ENCODE peak calls at places on chromosomes 11 and 22, in five cellular contexts. H, L, I, G and B are unnamed samples.

GRCh38 chr11:130601141-130601540 is 152.7 kb downstream of the ADAMTS15 start:
- DNase-seq in H (peak), L (no peak), I (no peak), G (no peak), B (no peak)

GRCh38 chr11:94909371-94909820 is 64.0 kb downstream of the CWC15 start:
- DNase-seq in H (peak), L (no peak), I (no peak), G (no peak), B (no peak)

GRCh38 chr11:12901272-12901671 is 107.8 kb upstream of the RASSF10 start:
- DNase-seq in H (no peak), L (no peak), I (no peak), G (no peak), B (no peak)

GRCh38 chr22:50285568-50286229 is 15.5 kb upstream of the MAPK11 start:
- DNase-seq in H (no peak), L (no peak), I (no peak), G (no peak), B (no peak)

GRCh38 chr11:42960521-42961088 is 351.2 kb upstream of the API5 start:
- DNase-seq in H (no peak), L (no peak), I (no peak), G (peak), B (no peak)

GRCh38 chr11:126989942-126990715 is 10.4 kb downstream of the KIRREL3 start:
- DNase-seq in H (peak), L (no peak), I (peak), G (peak), B (peak)

GRCh38 chr22:46687045-46687444 is 51.0 kb downstream of the CERK start:
- DNase-seq in H (no peak), L (no peak), I (no peak), G (no peak), B (no peak)

GRCh38 chr22:31093956-31094622 is 13.0 kb downstream of the SMTN start:
- DNase-seq in H (no peak), L (no peak), I (no peak), G (no peak), B (peak)

GRCh38 chr11:7677071-7677470 is 3.8 kb upstream of the CYB5R2 start:
- DNase-seq in H (no peak), L (no peak), I (no peak), G (no peak), B (no peak)

GRCh38 chr11:9529333-9529648 is 44.2 kb upstream of the WEE1 start:
- DNase-seq in H (peak), L (no peak), I (no peak), G (peak), B (no peak)

GRCh38 chr22:48711031-48711431 is 1116.6 kb downstream of the BRD1 start:
- DNase-seq in H (no peak), L (no peak), I (no peak), G (no peak), B (no peak)

GRCh38 chr11:85665756-85666155 is 827 bp upstream of the CREBZF start:
- DNase-seq in H (peak), L (no peak), I (no peak), G (no peak), B (no peak)

GRCh38 chr22:48882636-48883200 is 945.0 kb downstream of the BRD1 start:
- DNase-seq in H (no peak), L (no peak), I (no peak), G (no peak), B (no peak)

GRCh38 chr11:121965330-121965729 is 150.7 kb downstream of the BLID start:
- DNase-seq in H (peak), L (no peak), I (no peak), G (peak), B (no peak)

GRCh38 chr11:114296190-114296978 is at the start of gene NNMT:
- DNase-seq in H (peak), L (no peak), I (no peak), G (no peak), B (no peak)

GRCh38 chr11:100726709-100727108 is 39.6 kb downstream of the ARHGAP42 start:
- DNase-seq in H (no peak), L (no peak), I (no peak), G (no peak), B (no peak)

GRCh38 chr22:45742866-45743450 is 71.3 kb downstream of the ATXN10 start:
- DNase-seq in H (no peak), L (no peak), I (no peak), G (no peak), B (no peak)

GRCh38 chr11:2578934-2579280 is 120.9 kb downstream of the KCNQ1OT1 start:
- DNase-seq in H (no peak), L (no peak), I (no peak), G (peak), B (no peak)

GRCh38 chr11:3121416-3121815 is 43.7 kb downstream of the OSBPL5 start:
- DNase-seq in H (no peak), L (no peak), I (no peak), G (no peak), B (no peak)

GRCh38 chr11:113505046-113505445 is 29.8 kb upstream of the DRD2 start:
- DNase-seq in H (peak), L (peak), I (no peak), G (no peak), B (no peak)

GRCh38 chr22:38316340-38317236 is 645 bp downstream of the CSNK1E start:
- DNase-seq in H (peak), L (no peak), I (no peak), G (peak), B (no peak)

GRCh38 chr11:22753401-22753800 is 76.2 kb downstream of the SVIP start:
- DNase-seq in H (no peak), L (no peak), I (no peak), G (no peak), B (no peak)

GRCh38 chr11:116721983-116722382 is 50.8 kb downstream of the BUD13 start:
- DNase-seq in H (no peak), L (no peak), I (no peak), G (no peak), B (no peak)

GRCh38 chr11:42770444-42771065 is 541.2 kb upstream of the API5 start:
- DNase-seq in H (peak), L (no peak), I (no peak), G (peak), B (no peak)

GRCh38 chr11:121029813-121030445 is 6.0 kb downstream of the TBCEL start:
- DNase-seq in H (no peak), L (no peak), I (no peak), G (no peak), B (no peak)

GRCh38 chr11:130545449-130546072 is 97.1 kb downstream of the ADAMTS15 start:
- DNase-seq in H (no peak), L (no peak), I (no peak), G (no peak), B (no peak)

GRCh38 chr22:27097933-27098332 is 440.5 kb downstream of the MIAT start:
- DNase-seq in H (peak), L (no peak), I (no peak), G (no peak), B (no peak)

GRCh38 chr11:61270354-61271070 is 24.6 kb downstream of the VWCE start:
- DNase-seq in H (peak), L (no peak), I (no peak), G (no peak), B (no peak)

GRCh38 chr11:75939992-75940391 is 125.0 kb downstream of the UVRAG start:
- DNase-seq in H (no peak), L (no peak), I (no peak), G (no peak), B (no peak)

DNA sequence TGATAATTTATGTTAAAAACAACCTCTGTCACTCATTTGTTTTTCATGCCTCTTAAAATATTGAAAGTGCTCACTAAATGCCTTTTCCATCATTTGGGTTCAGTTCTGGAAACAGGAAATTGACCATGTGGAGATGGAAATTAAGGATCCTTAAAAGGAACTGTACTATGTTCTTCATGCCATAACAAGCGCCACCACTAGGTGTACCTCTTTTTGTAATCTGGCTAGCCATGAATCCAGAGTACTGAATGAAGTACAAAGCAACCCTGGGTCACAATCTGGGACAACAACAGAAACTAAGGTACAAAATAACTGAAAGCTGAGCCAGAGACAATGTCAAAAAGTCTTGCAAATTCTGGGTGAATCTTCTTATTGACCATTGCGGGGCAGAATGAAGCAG is 559.1 kb downstream of the FAM181B start:
- DNase-seq in H (no peak), L (no peak), I (no peak), G (no peak), B (no peak)
- TF ChIP-seq CTCF in H (no peak), L (no peak), I (no peak), G (peak), B (no peak)

GRCh38 chr11:63641727-63642126 is 27.5 kb upstream of the PLAAT3 start:
- DNase-seq in H (peak), L (no peak), I (no peak), G (no peak), B (no peak)
- TF ChIP-seq CTCF in H (no peak), L (no peak), I (peak), G (no peak), B (no peak)

DNA sequence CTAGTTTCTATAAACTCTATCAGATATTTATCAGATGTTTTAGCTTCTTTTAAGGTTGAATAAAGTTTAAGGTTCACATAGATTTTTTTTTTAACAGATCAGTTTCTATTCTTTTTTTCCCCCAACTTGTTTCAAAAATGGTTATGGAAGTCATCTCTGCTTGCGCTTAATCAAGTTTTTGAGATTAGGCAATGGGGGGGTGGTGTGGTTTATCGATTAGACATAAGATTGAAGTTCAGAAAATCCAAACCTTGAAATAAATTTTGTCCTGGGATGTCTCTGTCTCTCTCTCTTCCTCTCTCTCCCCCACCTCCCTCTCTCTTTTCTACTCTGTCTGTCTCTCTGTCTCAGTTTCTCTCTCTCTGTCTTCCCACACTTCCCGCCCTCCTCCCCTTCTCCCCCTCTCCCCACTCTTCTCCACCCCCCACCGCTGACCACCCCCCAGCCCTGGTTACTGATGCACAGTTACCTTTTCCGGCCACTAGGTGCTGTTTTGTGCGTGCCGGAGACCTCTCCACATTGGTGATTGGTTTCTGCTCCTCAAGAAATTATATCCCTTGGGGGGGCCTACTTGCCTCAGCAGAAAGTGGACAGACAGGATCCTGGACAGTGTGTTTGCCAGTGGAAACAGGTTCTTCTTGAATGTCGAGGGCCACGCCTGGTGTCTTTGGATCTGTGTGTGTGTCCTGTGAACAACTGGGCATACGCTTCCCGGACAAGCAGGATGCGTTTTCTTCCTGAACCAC is 29.7 kb upstream of the ANO1 start:
- DNase-seq in H (no peak), L (peak), I (peak), G (no peak), B (no peak)
- TF ChIP-seq CTCF in H (no peak), L (no peak), I (no peak), G (peak), B (no peak)

GRCh38 chr11:74683941-74684481 is 47.2 kb downstream of the CHRDL2 start:
- DNase-seq in H (peak), L (no peak), I (no peak), G (no peak), B (no peak)

GRCh38 chr11:74682731-74683278 is 48.4 kb downstream of the CHRDL2 start:
- DNase-seq in H (no peak), L (no peak), I (no peak), G (no peak), B (no peak)

GRCh38 chr11:74684661-74685060 is 46.6 kb downstream of the CHRDL2 start:
- DNase-seq in H (no peak), L (no peak), I (no peak), G (no peak), B (no peak)

GRCh38 chr11:74681686-74682651 is 49.3 kb downstream of the CHRDL2 start:
- DNase-seq in H (no peak), L (no peak), I (no peak), G (no peak), B (no peak)

DNA sequence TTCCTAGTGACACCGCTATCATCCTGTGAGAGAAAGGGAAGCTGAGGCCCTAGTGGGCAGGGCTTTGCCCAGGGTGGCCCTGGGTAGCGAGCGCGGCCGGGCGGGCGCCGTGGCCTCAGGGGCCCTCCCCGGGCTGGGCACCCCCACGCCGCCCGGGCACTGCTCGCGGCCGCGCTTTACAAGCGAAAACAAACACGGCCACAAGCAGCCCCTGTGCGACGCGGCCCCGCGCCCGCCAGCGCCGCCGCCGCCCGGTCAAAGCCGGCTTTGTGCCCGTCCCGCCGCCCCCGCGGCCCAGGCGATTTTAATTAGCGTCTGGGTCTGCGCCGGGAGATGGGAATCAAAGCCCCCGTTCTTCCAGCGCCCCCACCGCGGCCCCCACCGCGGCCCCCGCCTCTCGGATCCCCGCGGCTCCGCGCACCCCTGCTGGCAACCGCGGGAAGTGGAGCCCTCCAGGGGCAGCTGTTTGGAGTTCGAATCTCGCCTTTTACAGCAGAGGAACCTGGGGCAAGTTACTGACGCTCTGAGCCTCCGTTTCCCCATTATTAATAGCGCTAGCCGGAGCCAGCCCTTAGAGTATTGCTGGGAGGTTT is 47.9 kb downstream of the CHRDL2 start:
- DNase-seq in H (no peak), L (no peak), I (no peak), G (peak), B (no peak)
- TF ChIP-seq CTCF in H (peak), L (no peak), I (no peak), G (peak), B (no peak)

DNA sequence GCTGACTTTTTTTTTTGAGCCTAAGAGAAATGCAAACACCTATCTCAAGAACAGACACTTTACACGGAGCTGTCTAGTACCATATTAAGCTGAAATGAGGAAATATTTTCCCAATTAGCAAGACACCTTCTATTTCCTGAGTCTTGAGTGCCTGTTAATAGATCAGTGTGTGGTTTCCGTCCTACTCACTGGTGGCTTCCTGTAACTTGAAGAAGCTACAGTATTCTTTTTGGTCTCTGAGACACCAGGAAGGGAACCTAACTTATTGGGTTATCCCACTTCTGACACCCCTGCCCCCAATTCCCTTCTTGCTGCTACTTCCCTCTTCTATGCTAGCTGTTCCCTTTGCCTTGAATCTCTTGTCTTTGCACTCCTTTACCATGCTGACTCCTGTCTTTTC is 92.7 kb downstream of the FDX1 start:
- DNase-seq in H (peak), L (no peak), I (no peak), G (no peak), B (no peak)
- TF ChIP-seq CTCF in H (no peak), L (no peak), I (no peak), G (no peak), B (no peak)

GRCh38 chr11:14905104-14906033 is 13.3 kb upstream of the CYP2R1 start:
- DNase-seq in H (peak), L (no peak), I (peak), G (no peak), B (peak)

GRCh38 chr11:14907411-14908213 is 15.6 kb upstream of the CYP2R1 start:
- DNase-seq in H (peak), L (no peak), I (peak), G (peak), B (no peak)

GRCh38 chr11:14904745-14905103 is 12.7 kb upstream of the CYP2R1 start:
- DNase-seq in H (peak), L (no peak), I (peak), G (no peak), B (peak)

GRCh38 chr11:14906614-14907392 is 14.8 kb upstream of the CYP2R1 start:
- DNase-seq in H (no peak), L (no peak), I (no peak), G (no peak), B (no peak)

DNA sequence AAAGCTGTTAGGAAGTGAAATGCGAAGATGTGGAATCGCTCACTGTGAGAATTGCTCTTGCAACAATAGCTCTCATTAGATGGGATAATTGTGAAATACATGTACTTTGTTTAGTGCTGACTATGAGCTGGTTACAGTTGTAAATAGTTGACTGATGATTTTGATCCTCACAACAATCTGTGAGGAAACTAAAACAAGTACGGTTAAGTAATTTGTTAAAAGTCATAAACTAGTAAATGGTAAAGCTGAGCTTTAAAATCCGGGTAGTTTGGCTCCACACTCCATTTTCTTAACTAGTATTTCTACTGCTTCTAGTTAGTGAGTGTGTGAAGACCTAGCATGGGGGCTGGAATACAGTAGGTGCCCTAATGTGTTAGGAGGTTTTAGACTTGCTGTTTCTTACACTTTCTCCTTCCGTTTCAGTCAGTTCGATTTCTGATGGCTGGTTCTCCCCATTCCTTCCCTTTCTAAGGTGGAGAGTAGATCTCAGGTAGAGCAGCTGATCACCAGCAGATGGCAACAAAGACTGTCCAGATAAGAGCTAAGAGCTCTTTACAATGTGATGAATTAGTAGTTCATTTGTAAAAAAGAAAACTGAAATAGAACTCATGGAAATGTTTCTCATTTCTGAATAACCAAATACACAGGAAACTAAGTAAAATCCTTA is 16.3 kb upstream of the CYP2R1 start:
- DNase-seq in H (peak), L (no peak), I (peak), G (no peak), B (no peak)
- TF ChIP-seq CTCF in H (peak), L (no peak), I (peak), G (peak), B (peak)